ENCODE peak calls at places on chromosomes 13 and 19, in five cellular contexts. One of them, this sample, is unnamed.

GRCh38 chr13:93227906-93228801 is 1.5 kb downstream of the GPC6 start:
- DNase-seq in GM12878: no peak
- DNase-seq in K562: peak; percentile 69
- DNase-seq in H1: no peak
- DNase-seq in HepG2: peak; percentile 80
- DNase-seq in this sample: no peak

GRCh38 chr19:50739841-50740426 is 16.8 kb downstream of the CLEC11A start:
- DNase-seq in GM12878: no peak
- DNase-seq in K562: no peak
- DNase-seq in H1: no peak
- DNase-seq in HepG2: no peak
- DNase-seq in this sample: no peak

GRCh38 chr13:75415720-75416119 is 66.2 kb downstream of the TBC1D4 start:
- DNase-seq in GM12878: no peak
- DNase-seq in K562: no peak
- DNase-seq in H1: no peak
- DNase-seq in HepG2: no peak
- DNase-seq in this sample: no peak

GRCh38 chr19:50969413-50969760 is at the start of gene KLK6:
- DNase-seq in GM12878: no peak
- DNase-seq in K562: no peak
- DNase-seq in H1: no peak
- DNase-seq in HepG2: peak; percentile 18
- DNase-seq in this sample: peak; percentile 76

GRCh38 chr13:44976949-44977583 is 12.2 kb downstream of the NUFIP1 start:
- DNase-seq in GM12878: no peak
- DNase-seq in K562: no peak
- DNase-seq in H1: no peak
- DNase-seq in HepG2: no peak
- DNase-seq in this sample: no peak

GRCh38 chr13:81458211-81458610 is 1117.3 kb upstream of the SPRY2 start:
- DNase-seq in GM12878: no peak
- DNase-seq in K562: no peak
- DNase-seq in H1: no peak
- DNase-seq in HepG2: no peak
- DNase-seq in this sample: no peak

GRCh38 chr19:44925114-44925891 is 10.9 kb downstream of the APOC1 start:
- DNase-seq in GM12878: no peak
- DNase-seq in K562: no peak
- DNase-seq in H1: no peak
- DNase-seq in HepG2: peak; percentile 95
- DNase-seq in this sample: no peak

GRCh38 chr19:48962029-48962848 is 2.9 kb upstream of the FTL start:
- DNase-seq in GM12878: no peak
- DNase-seq in K562: peak; percentile 77
- DNase-seq in H1: no peak
- DNase-seq in HepG2: peak; percentile 81
- DNase-seq in this sample: no peak

GRCh38 chr13:106997696-106998095 is 429.8 kb upstream of the ARGLU1 start:
- DNase-seq in GM12878: no peak
- DNase-seq in K562: no peak
- DNase-seq in H1: no peak
- DNase-seq in HepG2: no peak
- DNase-seq in this sample: no peak

GRCh38 chr13:30355405-30355741 is 48.0 kb upstream of the KATNAL1 start:
- DNase-seq in GM12878: no peak
- DNase-seq in K562: peak; percentile 51
- DNase-seq in H1: no peak
- DNase-seq in HepG2: peak; percentile 49
- DNase-seq in this sample: no peak

GRCh38 chr13:49503951-49504350 is 8.2 kb downstream of the PHF11 start:
- DNase-seq in GM12878: no peak
- DNase-seq in K562: no peak
- DNase-seq in H1: no peak
- DNase-seq in HepG2: no peak
- DNase-seq in this sample: no peak

GRCh38 chr19:13839938-13840750 is 36.8 kb upstream of the NANOS3 start:
- DNase-seq in GM12878: no peak
- DNase-seq in K562: no peak
- DNase-seq in H1: no peak
- DNase-seq in HepG2: no peak
- DNase-seq in this sample: no peak

GRCh38 chr13:94706854-94707399 is 5.4 kb downstream of the SOX21 start:
- DNase-seq in GM12878: no peak
- DNase-seq in K562: no peak
- DNase-seq in H1: no peak
- DNase-seq in HepG2: no peak
- DNase-seq in this sample: no peak

GRCh38 chr13:113096052-113096744 is 9.4 kb upstream of the F7 start:
- DNase-seq in GM12878: no peak
- DNase-seq in K562: no peak
- DNase-seq in H1: no peak
- DNase-seq in HepG2: no peak
- DNase-seq in this sample: no peak

GRCh38 chr13:97879646-97880297 is 73.7 kb upstream of the IPO5 start:
- DNase-seq in GM12878: no peak
- DNase-seq in K562: no peak
- DNase-seq in H1: no peak
- DNase-seq in HepG2: no peak
- DNase-seq in this sample: peak; percentile 12

GRCh38 chr13:33721719-33722118 is 96.2 kb upstream of the RFC3 start:
- DNase-seq in GM12878: no peak
- DNase-seq in K562: no peak
- DNase-seq in H1: no peak
- DNase-seq in HepG2: no peak
- DNase-seq in this sample: no peak

GRCh38 chr13:96958286-96958891 is 35.9 kb downstream of the OXGR1 start:
- DNase-seq in GM12878: no peak
- DNase-seq in K562: peak; percentile 9
- DNase-seq in H1: no peak
- DNase-seq in HepG2: peak; percentile 20
- DNase-seq in this sample: no peak

GRCh38 chr19:35248310-35249145 is at the start of gene LSR:
- DNase-seq in GM12878: peak; percentile 70
- DNase-seq in K562: peak; percentile 95
- DNase-seq in H1: peak; percentile 88
- DNase-seq in HepG2: peak; percentile 89
- DNase-seq in this sample: peak; percentile 94

GRCh38 chr13:84050551-84050950 is 168.3 kb upstream of the SLITRK1 start:
- DNase-seq in GM12878: no peak
- DNase-seq in K562: no peak
- DNase-seq in H1: no peak
- DNase-seq in HepG2: no peak
- DNase-seq in this sample: no peak

GRCh38 chr19:2627319-2627829 is 75.1 kb downstream of the GNG7 start:
- DNase-seq in GM12878: no peak
- DNase-seq in K562: no peak
- DNase-seq in H1: no peak
- DNase-seq in HepG2: peak; percentile 68
- DNase-seq in this sample: peak; percentile 92
- TF ChIP-seq POLR2A in GM12878: peak; percentile 54
- TF ChIP-seq POLR2A in K562: no peak
- TF ChIP-seq POLR2A in H1: no peak
- TF ChIP-seq POLR2A in HepG2: no peak
- TF ChIP-seq POLR2A in this sample: no peak

GRCh38 chr19:7904074-7905020 is 670 bp downstream of the MAP2K7 start:
- DNase-seq in GM12878: no peak
- DNase-seq in K562: peak; percentile 89
- DNase-seq in H1: no peak
- DNase-seq in HepG2: no peak
- DNase-seq in this sample: no peak
- TF ChIP-seq ZNF274 in GM12878: no peak
- TF ChIP-seq ZNF274 in K562: no peak
- TF ChIP-seq ZNF274 in H1: no peak
- TF ChIP-seq ZNF274 in HepG2: no peak
- TF ChIP-seq ZNF274 in this sample: no peak

GRCh38 chr13:41599619-41600018 is 142.3 kb downstream of the RGCC start:
- DNase-seq in GM12878: no peak
- DNase-seq in K562: no peak
- DNase-seq in H1: no peak
- DNase-seq in HepG2: no peak
- DNase-seq in this sample: no peak
- TF ChIP-seq POLR2A in GM12878: no peak
- TF ChIP-seq POLR2A in K562: no peak
- TF ChIP-seq POLR2A in H1: no peak
- TF ChIP-seq POLR2A in HepG2: no peak
- TF ChIP-seq POLR2A in this sample: no peak

DNA sequence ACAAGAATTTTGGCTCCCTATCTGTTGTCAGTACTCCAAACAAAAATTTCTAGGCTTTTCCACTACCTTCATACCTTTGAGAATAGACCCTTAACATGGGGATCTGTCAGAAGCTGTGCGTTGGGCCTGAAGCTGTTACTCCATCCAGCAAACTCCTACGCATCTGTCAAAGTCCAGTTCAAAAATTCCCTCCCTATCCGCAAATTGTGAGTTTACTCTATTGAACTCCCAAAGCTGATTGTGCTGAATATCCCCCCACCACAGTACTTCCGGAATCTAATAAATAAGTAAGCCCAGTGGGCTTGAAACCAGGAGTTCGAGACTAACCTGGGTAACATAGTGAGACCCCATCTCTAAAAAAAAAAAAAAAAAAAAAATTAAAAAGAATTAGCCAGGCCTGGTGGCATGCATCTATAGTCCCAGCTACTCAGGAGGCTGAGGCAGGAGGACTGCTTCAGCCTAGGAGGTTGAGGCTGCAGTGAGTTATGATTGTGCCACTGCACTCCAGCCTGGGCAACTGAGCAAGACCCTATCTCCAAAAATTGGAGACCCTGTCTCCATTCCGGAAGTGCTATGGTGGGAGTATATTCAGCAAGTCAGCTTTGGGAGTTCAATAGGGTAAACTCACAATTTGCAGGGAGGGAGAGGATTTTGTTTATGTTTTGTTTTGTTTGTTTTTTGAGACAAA is 930 bp upstream of the FBN3 start:
- DNase-seq in GM12878: no peak
- DNase-seq in K562: no peak
- DNase-seq in H1: no peak
- DNase-seq in HepG2: peak; percentile 72
- DNase-seq in this sample: no peak
- TF ChIP-seq ZNF274 in GM12878: no peak
- TF ChIP-seq ZNF274 in K562: no peak
- TF ChIP-seq ZNF274 in H1: no peak
- TF ChIP-seq ZNF274 in HepG2: no peak
- TF ChIP-seq ZNF274 in this sample: no peak

GRCh38 chr19:18898533-18899408 is 2.8 kb upstream of the CERS1 start:
- DNase-seq in GM12878: no peak
- DNase-seq in K562: no peak
- DNase-seq in H1: no peak
- DNase-seq in HepG2: no peak
- DNase-seq in this sample: no peak
- TF ChIP-seq POLR2A in GM12878: peak; percentile 23
- TF ChIP-seq POLR2A in K562: peak; percentile 48
- TF ChIP-seq POLR2A in H1: no peak
- TF ChIP-seq POLR2A in HepG2: no peak
- TF ChIP-seq POLR2A in this sample: no peak

GRCh38 chr19:42185281-42185680 is 32.2 kb downstream of the DEDD2 start:
- DNase-seq in GM12878: no peak
- DNase-seq in K562: no peak
- DNase-seq in H1: no peak
- DNase-seq in HepG2: no peak
- DNase-seq in this sample: no peak
- TF ChIP-seq ZNF274 in GM12878: no peak
- TF ChIP-seq ZNF274 in K562: no peak
- TF ChIP-seq ZNF274 in H1: no peak
- TF ChIP-seq ZNF274 in HepG2: no peak
- TF ChIP-seq ZNF274 in this sample: no peak

GRCh38 chr19:2227415-2228156 is 8.5 kb downstream of the PLEKHJ1 start:
- DNase-seq in GM12878: no peak
- DNase-seq in K562: no peak
- DNase-seq in H1: no peak
- DNase-seq in HepG2: no peak
- DNase-seq in this sample: no peak

GRCh38 chr19:2228157-2229030 is 7.7 kb downstream of the PLEKHJ1 start:
- DNase-seq in GM12878: no peak
- DNase-seq in K562: no peak
- DNase-seq in H1: no peak
- DNase-seq in HepG2: no peak
- DNase-seq in this sample: no peak

GRCh38 chr19:2230807-2231533 is 5.2 kb downstream of the PLEKHJ1 start:
- DNase-seq in GM12878: no peak
- DNase-seq in K562: no peak
- DNase-seq in H1: no peak
- DNase-seq in HepG2: no peak
- DNase-seq in this sample: no peak

GRCh38 chr19:2230029-2230531 is 6.0 kb downstream of the PLEKHJ1 start:
- DNase-seq in GM12878: no peak
- DNase-seq in K562: no peak
- DNase-seq in H1: no peak
- DNase-seq in HepG2: no peak
- DNase-seq in this sample: no peak

DNA sequence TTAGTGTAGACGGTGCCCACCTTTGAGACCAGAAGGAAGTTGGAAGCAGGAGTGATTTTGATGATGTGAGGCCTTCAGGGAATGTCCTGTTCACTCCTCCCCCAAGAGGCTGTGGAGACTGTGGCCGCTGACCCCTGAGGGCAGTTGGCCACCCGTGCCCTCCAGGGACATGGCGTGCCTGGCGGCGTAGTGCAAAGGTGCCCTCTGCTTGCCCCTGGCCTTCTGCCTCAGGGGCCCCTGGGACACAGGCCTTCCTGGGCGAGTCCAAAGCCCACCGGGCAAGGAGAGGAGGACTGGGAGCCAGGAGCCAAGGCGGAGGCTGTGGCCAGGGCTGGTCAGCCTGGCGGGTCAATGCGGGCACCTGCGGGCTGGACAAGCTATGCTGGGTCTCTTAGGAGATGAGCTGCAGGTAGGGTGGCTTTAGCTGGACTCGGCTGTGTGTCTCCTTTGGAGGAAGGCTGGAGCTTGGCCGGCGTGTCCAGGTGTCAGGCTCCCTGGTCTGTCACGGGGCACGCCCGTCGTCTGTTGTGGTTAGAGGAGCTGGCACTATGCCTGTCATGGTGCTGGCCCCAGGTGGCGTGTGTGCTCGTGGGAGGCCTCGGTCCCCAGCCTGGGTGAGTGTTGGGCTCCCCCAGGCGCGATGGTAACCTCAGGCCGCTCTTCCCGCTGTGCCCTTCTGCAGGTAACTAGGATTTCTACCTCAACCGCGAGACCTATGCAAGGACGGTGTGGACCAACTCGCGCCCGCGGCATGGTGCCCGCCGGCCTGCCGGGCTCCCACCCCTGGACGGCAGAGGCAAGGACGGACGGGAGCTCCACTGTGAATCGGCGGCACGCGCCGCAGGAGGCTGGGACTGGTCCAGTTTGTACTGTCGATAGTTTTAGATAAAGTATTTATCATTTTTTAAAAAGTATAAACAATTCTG is 6.8 kb downstream of the PLEKHJ1 start:
- DNase-seq in GM12878: no peak
- DNase-seq in K562: no peak
- DNase-seq in H1: no peak
- DNase-seq in HepG2: no peak
- DNase-seq in this sample: no peak
- TF ChIP-seq POLR2A in GM12878: peak; percentile 64
- TF ChIP-seq POLR2A in K562: peak; percentile 23
- TF ChIP-seq POLR2A in H1: peak; percentile 13
- TF ChIP-seq POLR2A in HepG2: no peak
- TF ChIP-seq POLR2A in this sample: no peak

GRCh38 chr19:42961119-42961518 is 24.1 kb upstream of the PSG7 start:
- DNase-seq in GM12878: no peak
- DNase-seq in K562: no peak
- DNase-seq in H1: no peak
- DNase-seq in HepG2: no peak
- DNase-seq in this sample: no peak

GRCh38 chr19:42965204-42965603 is 28.2 kb upstream of the PSG7 start:
- DNase-seq in GM12878: no peak
- DNase-seq in K562: no peak
- DNase-seq in H1: no peak
- DNase-seq in HepG2: no peak
- DNase-seq in this sample: no peak
- TF ChIP-seq ZNF274 in GM12878: no peak
- TF ChIP-seq ZNF274 in K562: no peak
- TF ChIP-seq ZNF274 in H1: no peak
- TF ChIP-seq ZNF274 in HepG2: no peak
- TF ChIP-seq ZNF274 in this sample: no peak